ENCODE peak calls at places on chromosomes 11 and 22, in seven cellular contexts. P is NCI-H345; E is stimulated activated CD8-positive, alpha-beta memory T cell treated with anti-CD3 and anti-CD28 coated beads, Interleukin-4, amount 100 ng/mL, for 48 hours; L is left ventricle myocardium inferior; F is HT1080; B is NCI-H1092 treated with DMSO at 0.1 percent for 48 hours; N is C1 segment of cervical spinal cord. H is an unnamed sample.

GRCh38 chr22:46537946-46538815 is 761 bp upstream of the CELSR1 start:
- DNase-seq in P (no peak), E (no peak), L (peak), F (peak), B (no peak), N (no peak), H (no peak)

GRCh38 chr22:37529652-37530345 is 10.6 kb upstream of the CARD10 start:
- DNase-seq in P (no peak), E (no peak), L (no peak), F (no peak), B (peak), N (no peak), H (no peak)

GRCh38 chr22:49269928-49270327 is 557.7 kb downstream of the BRD1 start:
- DNase-seq in P (no peak), E (no peak), L (no peak), F (no peak), B (no peak), N (no peak), H (no peak)

GRCh38 chr22:23878219-23878618 is 16.0 kb upstream of the MIF start:
- DNase-seq in P (no peak), E (no peak), L (peak), F (no peak), B (no peak), N (no peak), H (no peak)

GRCh38 chr11:119370486-119371046 is 10.9 kb downstream of the USP2 start:
- DNase-seq in P (no peak), E (no peak), L (peak), F (no peak), B (no peak), N (no peak), H (no peak)

GRCh38 chr11:73095613-73096012 is 46.5 kb downstream of the FCHSD2 start:
- DNase-seq in P (no peak), E (no peak), L (no peak), F (no peak), B (no peak), N (no peak), H (no peak)

GRCh38 chr11:113255096-113255495 is 59.3 kb upstream of the TTC12 start:
- DNase-seq in P (no peak), E (no peak), L (no peak), F (no peak), B (no peak), N (no peak), H (no peak)

GRCh38 chr11:67111261-67111660 is 7.8 kb upstream of the KDM2A start:
- DNase-seq in P (no peak), E (no peak), L (no peak), F (no peak), B (no peak), N (no peak), H (no peak)

GRCh38 chr11:80831374-80831773 is 1390.5 kb upstream of the TENM4 start:
- DNase-seq in P (no peak), E (no peak), L (no peak), F (peak), B (no peak), N (no peak), H (no peak)

GRCh38 chr11:1548221-1549070 is 23.6 kb downstream of the DUSP8 start:
- DNase-seq in P (peak), E (no peak), L (peak), F (peak), B (no peak), N (no peak), H (peak)

GRCh38 chr22:27170491-27170890 is 513.1 kb downstream of the MIAT start:
- DNase-seq in P (no peak), E (no peak), L (no peak), F (peak), B (no peak), N (no peak), H (no peak)

GRCh38 chr11:79119491-79120284 is 321.1 kb downstream of the TENM4 start:
- DNase-seq in P (no peak), E (no peak), L (no peak), F (peak), B (no peak), N (no peak), H (no peak)

GRCh38 chr11:19243143-19243542 is 2.4 kb upstream of the E2F8 start:
- DNase-seq in P (no peak), E (no peak), L (no peak), F (no peak), B (no peak), N (no peak), H (no peak)

GRCh38 chr22:27617214-27617881 is 184.2 kb downstream of the MN1 start:
- DNase-seq in P (no peak), E (no peak), L (no peak), F (no peak), B (no peak), N (no peak), H (no peak)

GRCh38 chr11:113528982-113529381 is 53.8 kb upstream of the DRD2 start:
- DNase-seq in P (no peak), E (no peak), L (no peak), F (peak), B (no peak), N (no peak), H (no peak)

GRCh38 chr11:10674440-10674855 is 19.1 kb downstream of the IRAG1 start:
- DNase-seq in P (no peak), E (no peak), L (no peak), F (no peak), B (no peak), N (no peak), H (no peak)

GRCh38 chr22:50524664-50525103 is 714 bp downstream of the SCO2 start:
- DNase-seq in P (no peak), E (no peak), L (no peak), F (no peak), B (no peak), N (no peak), H (no peak)

GRCh38 chr22:20972933-20973577 is 6.0 kb downstream of the AIFM3 start:
- DNase-seq in P (no peak), E (no peak), L (no peak), F (no peak), B (no peak), N (no peak), H (no peak)

GRCh38 chr22:47337161-47337621 is 574.7 kb downstream of the TBC1D22A start:
- DNase-seq in P (peak), E (no peak), L (no peak), F (peak), B (no peak), N (no peak), H (peak)

GRCh38 chr11:67167086-67167485 is 48.0 kb downstream of the KDM2A start:
- DNase-seq in P (no peak), E (no peak), L (no peak), F (no peak), B (no peak), N (no peak), H (no peak)

GRCh38 chr11:11265994-11266606 is 87.0 kb downstream of the CSNK2A3 start:
- DNase-seq in P (peak), E (peak), L (no peak), F (peak), B (peak), N (no peak), H (no peak)

GRCh38 chr22:32199341-32199740 is 5.5 kb downstream of the RFPL2 start:
- DNase-seq in P (no peak), E (no peak), L (no peak), F (no peak), B (no peak), N (no peak), H (no peak)

GRCh38 chr22:32994046-32994827 is 63.9 kb downstream of the SYN3 start:
- DNase-seq in P (no peak), E (no peak), L (no peak), F (no peak), B (no peak), N (no peak), H (no peak)

GRCh38 chr11:12285106-12285505 is 92.3 kb upstream of the PARVA start:
- DNase-seq in P (no peak), E (no peak), L (no peak), F (peak), B (no peak), N (no peak), H (no peak)

GRCh38 chr11:130827697-130828377 is 88.4 kb downstream of the SNX19 start:
- DNase-seq in P (no peak), E (peak), L (peak), F (peak), B (no peak), N (no peak), H (no peak)

GRCh38 chr11:15006139-15006759 is 34.1 kb upstream of the CALCA start:
- DNase-seq in P (peak), E (no peak), L (no peak), F (peak), B (peak), N (no peak), H (no peak)

GRCh38 chr22:25448435-25449051 is 115.9 kb upstream of the GRK3 start:
- DNase-seq in P (no peak), E (peak), L (no peak), F (no peak), B (peak), N (no peak), H (no peak)

GRCh38 chr11:65780770-65781151 is at the start of gene AP5B1:
- DNase-seq in P (peak), E (peak), L (peak), F (peak), B (no peak), N (no peak), H (no peak)

GRCh38 chr11:44709281-44709562 is 17.5 kb upstream of the TSPAN18 start:
- DNase-seq in P (no peak), E (no peak), L (no peak), F (peak), B (no peak), N (no peak), H (no peak)

GRCh38 chr11:44263711-44264110 is 46.2 kb downstream of the ALX4 start:
- DNase-seq in P (no peak), E (no peak), L (no peak), F (no peak), B (no peak), N (no peak), H (no peak)

GRCh38 chr22:36853407-36854099 is 7.3 kb upstream of the NCF4 start:
- DNase-seq in P (peak), E (peak), L (peak), F (peak), B (peak), N (no peak), H (no peak)

GRCh38 chr22:46813816-46814597 is 51.6 kb downstream of the TBC1D22A start:
- DNase-seq in P (no peak), E (no peak), L (no peak), F (no peak), B (no peak), N (no peak), H (no peak)

H was measured in DMS79.